ENCODE peak calls at places on chromosomes 11 and 22, in four cellular contexts. N is upper lobe of left lung, S is transverse colon, O is lower leg skin. X is an unnamed sample.

GRCh38 chr22:23755711-23756110 is 1.5 kb upstream of the VPREB3 start:
- DNase-seq in N (no peak), S (no peak), O (no peak), X (no peak)

GRCh38 chr22:33465554-33465953 is 407.4 kb upstream of the SYN3 start:
- DNase-seq in N (no peak), S (no peak), O (peak; percentile 14), X (no peak)

GRCh38 chr22:26889794-26890193 is 232.4 kb downstream of the MIAT start:
- DNase-seq in N (no peak), S (no peak), O (no peak), X (no peak)

GRCh38 chr11:103624708-103625623 is 411.5 kb upstream of the DDI1 start:
- DNase-seq in N (no peak), S (no peak), O (no peak), X (no peak)

GRCh38 chr11:75834728-75835127 is 19.7 kb downstream of the UVRAG start:
- DNase-seq in N (no peak), S (no peak), O (no peak), X (no peak)

GRCh38 chr11:12845739-12846358 is 163.3 kb upstream of the RASSF10 start:
- DNase-seq in N (no peak), S (peak; percentile 63), O (no peak), X (no peak)

GRCh38 chr22:49929553-49929979 is 11.1 kb downstream of the CRELD2 start:
- DNase-seq in N (peak; percentile 76), S (peak; percentile 78), O (no peak), X (peak; percentile 84)

GRCh38 chr11:22730319-22730718 is 63.9 kb downstream of the GAS2 start:
- DNase-seq in N (no peak), S (no peak), O (no peak), X (no peak)

GRCh38 chr11:10743354-10744035 is 7.6 kb upstream of the CTR9 start:
- DNase-seq in N (no peak), S (peak; percentile 49), O (no peak), X (no peak)

GRCh38 chr11:117201906-117202305 is 2.7 kb downstream of the TAGLN start:
- DNase-seq in N (no peak), S (no peak), O (no peak), X (no peak)

GRCh38 chr11:117202386-117203068 is 3.4 kb downstream of the TAGLN start:
- DNase-seq in N (no peak), S (no peak), O (no peak), X (no peak)

GRCh38 chr11:117201516-117201866 is 2.3 kb downstream of the TAGLN start:
- DNase-seq in N (no peak), S (no peak), O (no peak), X (no peak)

GRCh38 chr11:117199916-117200812 is 994 bp downstream of the TAGLN start:
- DNase-seq in N (no peak), S (no peak), O (no peak), X (no peak)

DNA sequence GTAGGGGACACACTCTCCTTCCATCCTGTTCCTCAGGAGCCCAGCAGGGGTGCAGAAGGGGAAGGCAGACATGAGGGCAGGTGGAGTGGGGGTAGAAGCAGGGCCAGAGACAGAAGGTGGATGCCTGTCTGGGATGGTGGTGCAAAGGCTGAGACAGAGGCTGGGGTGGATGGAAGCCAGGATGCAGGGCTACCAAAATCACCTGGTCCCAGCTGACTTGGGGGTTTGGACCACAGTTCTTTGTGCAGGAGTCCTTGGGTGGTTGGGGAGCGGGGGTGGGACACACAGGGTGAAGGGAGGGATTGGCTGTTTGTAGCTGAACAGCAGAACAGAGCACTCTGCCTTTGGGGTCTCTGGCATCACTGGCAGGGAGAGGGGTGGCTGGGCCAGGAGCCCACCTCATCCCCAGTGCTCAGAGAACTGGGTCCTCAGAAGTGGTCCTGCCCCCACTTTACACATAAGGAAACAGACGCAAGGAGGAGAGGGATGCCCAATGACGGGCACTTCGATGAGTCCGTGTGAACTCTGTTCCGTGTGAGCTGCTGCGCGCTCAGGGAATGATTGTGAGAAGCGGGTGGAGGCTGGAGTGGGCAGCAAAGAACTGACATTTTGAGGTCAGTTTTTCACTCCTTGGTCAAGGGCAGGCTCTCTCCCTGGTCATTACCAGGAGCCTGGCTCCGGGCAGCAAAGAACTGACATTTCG is 1.8 kb downstream of the TAGLN start:
- DNase-seq in N (no peak), S (no peak), O (no peak), X (no peak)
- TF ChIP-seq POLR2A in N (no peak), S (no peak), O (no peak), X (no peak)

GRCh38 chr11:46612326-46612725 is 4.7 kb downstream of the HARBI1 start:
- DNase-seq in N (no peak), S (no peak), O (no peak), X (no peak)

GRCh38 chr11:46617451-46618314 is at the start of gene ATG13:
- DNase-seq in N (peak; percentile 86), S (peak; percentile 87), O (peak; percentile 75), X (peak; percentile 60)

GRCh38 chr11:46615756-46616155 is 1.3 kb downstream of the HARBI1 start:
- DNase-seq in N (no peak), S (no peak), O (no peak), X (no peak)

GRCh38 chr11:46618789-46619188 is 1.4 kb downstream of the ATG13 start:
- DNase-seq in N (no peak), S (no peak), O (no peak), X (no peak)

GRCh38 chr11:46616551-46617450 is at the start of gene HARBI1:
- DNase-seq in N (peak; percentile 93), S (peak; percentile 92), O (peak; percentile 68), X (peak; percentile 84)
- TF ChIP-seq POLR2A in N (peak; percentile 49), S (peak; percentile 73), O (no peak), X (no peak)

GRCh38 chr22:37019309-37020191 is at the start of the genes MPST and TST:
- DNase-seq in N (peak; percentile 87), S (peak; percentile 84), O (peak; percentile 45), X (peak; percentile 80)
- TF ChIP-seq POLR2A in N (peak; percentile 75), S (peak; percentile 80), O (peak; percentile 17), X (no peak)

GRCh38 chr11:62789576-62789975 is 2.2 kb downstream of the TMEM223 start:
- DNase-seq in N (no peak), S (no peak), O (no peak), X (no peak)
- TF ChIP-seq POLR2A in N (no peak), S (no peak), O (no peak), X (no peak)

GRCh38 chr22:19766506-19767426 is 6.2 kb downstream of the TBX1 start:
- DNase-seq in N (peak; percentile 52), S (peak; percentile 60), O (no peak), X (no peak)
- TF ChIP-seq POLR2A in N (no peak), S (no peak), O (no peak), X (no peak)

X was measured in GM12891.